ENCODE peak calls at places on chromosomes 6 and 20, in seven cellular contexts. V, Z, M, Y, H, F and D are unnamed samples.
A peak's percentile ranks its signal among the peaks of the same experiment; 100 is the strongest.

GRCh38 chr20:46752639-46753235 is 43.3 kb downstream of the SLC2A10 start:
- DNase-seq in V (peak; percentile 60), Z (no peak), M (no peak), Y (peak; percentile 70), H (peak; percentile 63), F (peak; percentile 80), D (peak; percentile 62)

GRCh38 chr20:62710886-62711702 is 2.5 kb downstream of the NTSR1 start:
- DNase-seq in Z (no peak), H (no peak), M (no peak), Y (peak; percentile 62), V (peak; percentile 61), F (no peak), D (peak; percentile 22)

GRCh38 chr20:10218536-10219451 is at the start of gene SNAP25:
- DNase-seq in V (peak; percentile 88), H (no peak), Y (peak; percentile 75), Z (no peak), M (peak; percentile 54), F (peak; percentile 87), D (peak; percentile 90)

GRCh38 chr6:3869632-3870527 is 20.7 kb downstream of the FAM50B start:
- DNase-seq in Y (no peak), V (no peak), M (no peak), Z (no peak), H (peak; percentile 92), F (no peak), D (no peak)

GRCh38 chr6:170134077-170135040 is 156.5 kb downstream of the DLL1 start:
- DNase-seq in F (peak; percentile 33), Z (no peak), Y (no peak), H (no peak), M (no peak), V (no peak), D (no peak)

GRCh38 chr6:123777554-123777953 is 26.1 kb upstream of the NKAIN2 start:
- DNase-seq in H (no peak), F (no peak), M (no peak), Z (no peak), Y (no peak), V (no peak), D (peak; percentile 1)

GRCh38 chr6:122567034-122567433 is 43.2 kb upstream of the PKIB start:
- DNase-seq in H (no peak), Z (no peak), M (no peak), F (no peak), V (no peak), Y (no peak), D (no peak)

GRCh38 chr6:21381336-21381963 is 212.1 kb upstream of the SOX4 start:
- DNase-seq in H (peak; percentile 94), V (no peak), M (no peak), F (no peak), Z (no peak), Y (no peak), D (no peak)

GRCh38 chr20:11553603-11554002 is 364.1 kb upstream of the BTBD3 start:
- DNase-seq in F (no peak), Y (no peak), Z (no peak), M (no peak), H (peak; percentile 9), V (no peak), D (peak; percentile 18)

GRCh38 chr6:138419766-138420165 is 15.7 kb downstream of the HEBP2 start:
- DNase-seq in Y (no peak), F (no peak), V (no peak), Z (no peak), M (no peak), H (peak; percentile 35), D (no peak)

GRCh38 chr20:53914091-53914860 is 156.1 kb downstream of the BCAS1 start:
- DNase-seq in M (no peak), Z (no peak), V (no peak), H (no peak), F (no peak), Y (no peak), D (peak; percentile 64)

GRCh38 chr6:33761922-33762629 is 15.4 kb upstream of the IP6K3 start:
- DNase-seq in Z (no peak), V (peak; percentile 71), Y (peak; percentile 84), H (peak; percentile 87), F (peak; percentile 75), M (no peak), D (peak; percentile 32)

GRCh38 chr6:157764346-157765068 is 58.5 kb upstream of the SNX9 start:
- DNase-seq in F (no peak), M (peak; percentile 91), Y (peak; percentile 83), Z (peak; percentile 95), H (peak; percentile 77), V (no peak), D (peak; percentile 100)

GRCh38 chr20:24796236-24796635 is 152.8 kb upstream of the CST7 start:
- DNase-seq in F (no peak), Y (no peak), M (no peak), Z (no peak), V (no peak), H (no peak), D (no peak)

GRCh38 chr6:68575765-68576439 is 59.2 kb upstream of the ADGRB3 start:
- DNase-seq in Z (no peak), H (no peak), Y (peak; percentile 82), M (no peak), F (peak; percentile 62), V (no peak), D (no peak)

GRCh38 chr20:37389241-37389747 is 43.4 kb downstream of the SRC start:
- DNase-seq in H (no peak), V (peak; percentile 28), M (no peak), Z (no peak), Y (no peak), F (no peak), D (no peak)

GRCh38 chr20:37390503-37390890 is 44.6 kb downstream of the SRC start:
- DNase-seq in Z (no peak), V (no peak), H (no peak), Y (no peak), F (no peak), M (no peak), D (no peak)

GRCh38 chr20:37389844-37390275 is 43.9 kb downstream of the SRC start:
- DNase-seq in Y (no peak), F (no peak), Z (no peak), M (no peak), V (peak; percentile 49), H (no peak), D (no peak)

GRCh38 chr20:37392441-37393195 is 46.7 kb downstream of the SRC start:
- DNase-seq in M (no peak), H (peak; percentile 67), Z (no peak), V (peak; percentile 71), Y (peak; percentile 64), F (no peak), D (no peak)

DNA sequence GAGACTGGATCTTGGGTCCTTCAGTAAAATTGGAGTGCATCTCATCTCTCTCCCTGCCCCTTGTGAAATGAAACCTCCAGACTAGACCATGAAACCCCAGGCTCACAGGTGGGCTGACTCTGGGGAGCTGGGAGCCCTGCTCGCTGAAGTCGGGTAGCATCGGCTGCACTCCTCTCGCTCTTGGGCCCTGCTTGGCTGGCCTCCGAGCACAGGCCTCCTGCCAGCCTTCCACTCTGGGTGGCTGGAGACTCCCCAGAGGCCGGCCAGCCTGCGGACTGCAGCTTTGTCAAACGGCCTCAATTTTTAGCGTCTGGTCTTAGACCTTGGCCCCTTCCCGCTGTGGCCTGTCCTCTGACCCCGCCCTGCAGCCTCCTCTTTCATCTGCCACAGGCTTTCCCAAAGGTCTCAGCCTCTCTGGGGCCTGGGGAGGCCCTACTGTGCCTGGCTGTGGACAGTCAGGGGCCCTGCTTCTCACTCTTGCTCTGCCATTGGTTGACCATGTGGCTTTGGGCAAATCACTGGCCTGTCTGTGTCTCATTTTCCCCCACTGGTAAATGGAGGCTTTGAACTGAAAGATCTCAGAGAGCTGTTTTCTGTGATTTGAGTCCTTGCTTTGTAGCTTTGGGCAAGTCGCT is 45.1 kb downstream of the SRC start:
- DNase-seq in V (peak; percentile 19), Z (no peak), M (no peak), H (peak; percentile 93), Y (no peak), F (no peak), D (no peak)
- H3K36me3 ChIP-seq in V (peaks cover 19% of the 10 kb centered on the region), Z (peaks cover 69% of the 10 kb centered on the region), M (peaks cover 2% of the 10 kb centered on the region), H (peaks cover 34% of the 10 kb centered on the region), Y (no peaks in the 10 kb centered on the region), F (no peaks in the 10 kb centered on the region), D (peaks cover 32% of the 10 kb centered on the region)

DNA sequence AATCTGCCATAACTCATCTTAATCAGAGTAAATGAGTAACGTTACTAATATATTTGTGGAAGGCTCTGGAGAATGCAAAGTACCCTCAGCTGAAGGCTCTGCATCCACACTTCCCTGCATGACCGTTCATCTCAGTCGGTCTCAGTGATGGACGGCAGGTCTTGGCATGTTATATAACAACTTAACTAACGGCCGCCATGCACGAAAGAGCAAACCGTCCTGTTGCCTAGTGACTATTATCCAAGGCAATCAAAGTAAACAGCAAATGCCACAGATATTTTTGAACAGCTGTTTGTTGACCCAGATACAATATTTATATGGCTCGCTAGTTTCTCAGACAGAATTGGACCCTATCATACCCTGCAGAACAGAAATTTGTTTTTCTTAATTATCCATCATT is 194.9 kb upstream of the SMLR1 start:
- DNase-seq in Z (no peak), F (no peak), V (no peak), H (peak; percentile 7), Y (no peak), M (no peak), D (no peak)
- TF ChIP-seq RAD21 in Z (no peak), F (no peak), V (no peak), H (no peak), Y (no peak), M (no peak), D (no peak)

GRCh38 chr6:75126518-75126917 is 79.3 kb downstream of the COL12A1 start:
- DNase-seq in M (no peak), Y (no peak), V (no peak), F (no peak), H (no peak), Z (no peak), D (no peak)
- H3K36me3 ChIP-seq in M (peaks cover 23% of the 10 kb centered on the region), Y (no peaks in the 10 kb centered on the region), V (no peaks in the 10 kb centered on the region), F (no peaks in the 10 kb centered on the region), H (no peaks in the 10 kb centered on the region), Z (no peaks in the 10 kb centered on the region), D (peaks cover 66% of the 10 kb centered on the region)

GRCh38 chr20:51573576-51574243 is 31.2 kb upstream of the NFATC2 start:
- DNase-seq in F (no peak), M (no peak), Y (no peak), Z (no peak), H (no peak), V (no peak), D (no peak)

GRCh38 chr20:51571470-51571794 is 28.9 kb upstream of the NFATC2 start:
- DNase-seq in F (no peak), Y (no peak), H (no peak), Z (no peak), V (no peak), M (no peak), D (no peak)

GRCh38 chr20:51567622-51568021 is 25.1 kb upstream of the NFATC2 start:
- DNase-seq in F (no peak), Y (no peak), Z (no peak), V (no peak), H (no peak), M (no peak), D (no peak)

GRCh38 chr20:51569815-51570741 is 27.6 kb upstream of the NFATC2 start:
- DNase-seq in V (no peak), Z (no peak), Y (no peak), H (peak; percentile 25), F (no peak), M (no peak), D (no peak)

GRCh38 chr20:51570755-51571469 is 28.4 kb upstream of the NFATC2 start:
- DNase-seq in V (no peak), F (no peak), Z (no peak), Y (no peak), M (no peak), H (no peak), D (peak; percentile 17)
- TF ChIP-seq RAD21 in V (no peak), F (no peak), Z (no peak), Y (no peak), M (no peak), H (no peak), D (no peak)